ENCODE peak calls at places on chromosomes 1 and 21, in seven cellular contexts. X is AG09319, F is fibroblast of lung, O is AG08395, Z is HuH-7, G is GF-D8, C is astrocyte of the spinal cord. A is an unnamed sample.

GRCh38 chr1:98644510-98644909 is 17.0 kb upstream of the SNX7 start:
- DNase-seq in X (no peak), F (no peak), O (no peak), Z (no peak), G (no peak), C (no peak), A (no peak)

GRCh38 chr1:64986903-64987871 is 20.8 kb upstream of the JAK1 start:
- DNase-seq in X (no peak), F (no peak), O (no peak), Z (peak; percentile 39), G (no peak), C (no peak), A (no peak)

GRCh38 chr1:2468041-2468472 is 8.0 kb upstream of the PLCH2 start:
- DNase-seq in X (no peak), F (peak; percentile 20), O (peak; percentile 59), Z (peak; percentile 78), G (no peak), C (peak; percentile 20), A (no peak)

GRCh38 chr1:205270271-205270670 is 42.5 kb downstream of the TMCC2 start:
- DNase-seq in X (no peak), F (no peak), O (no peak), Z (no peak), G (no peak), C (no peak), A (no peak)

GRCh38 chr1:216502528-216503162 is 79.4 kb upstream of the USH2A start:
- DNase-seq in X (no peak), F (no peak), O (no peak), Z (no peak), G (no peak), C (no peak), A (no peak)

GRCh38 chr1:30407030-30407861 is 316.1 kb downstream of the MATN1 start:
- DNase-seq in X (no peak), F (peak; percentile 20), O (no peak), Z (no peak), G (no peak), C (no peak), A (no peak)

GRCh38 chr1:33050221-33051076 is 13.8 kb upstream of the AK2 start:
- DNase-seq in X (peak; percentile 77), F (peak; percentile 88), O (peak; percentile 21), Z (no peak), G (no peak), C (peak; percentile 79), A (no peak)

GRCh38 chr21:44666401-44667320 is at the start of gene KRTAP12-2:
- DNase-seq in X (no peak), F (no peak), O (no peak), Z (no peak), G (no peak), C (no peak), A (no peak)

GRCh38 chr1:119859647-119860046 is 36.7 kb downstream of the ADAM30 start:
- DNase-seq in X (no peak), F (peak; percentile 79), O (peak; percentile 85), Z (no peak), G (no peak), C (peak; percentile 75), A (no peak)

GRCh38 chr1:172870901-172871606 is 179.7 kb downstream of the TNFSF18 start:
- DNase-seq in X (no peak), F (peak; percentile 37), O (peak; percentile 14), Z (no peak), G (no peak), C (peak; percentile 60), A (no peak)

GRCh38 chr1:39642796-39643195 is 3.4 kb upstream of the HEYL start:
- DNase-seq in X (no peak), F (peak; percentile 36), O (peak; percentile 67), Z (no peak), G (no peak), C (no peak), A (no peak)

GRCh38 chr1:31626451-31627202 is 9.1 kb downstream of the HCRTR1 start:
- DNase-seq in X (peak; percentile 23), F (peak; percentile 43), O (peak; percentile 58), Z (no peak), G (no peak), C (no peak), A (no peak)

GRCh38 chr21:41726970-41727783 is 39.7 kb downstream of the RIPK4 start:
- DNase-seq in X (peak; percentile 15), F (peak; percentile 80), O (peak; percentile 90), Z (no peak), G (no peak), C (peak; percentile 52), A (no peak)

GRCh38 chr1:96340688-96341087 is 380.9 kb upstream of the PTBP2 start:
- DNase-seq in X (no peak), F (no peak), O (no peak), Z (no peak), G (no peak), C (no peak), A (no peak)

GRCh38 chr1:22972760-22973159 is at the start of gene LACTBL1:
- DNase-seq in X (no peak), F (no peak), O (no peak), Z (no peak), G (no peak), C (no peak), A (no peak)

GRCh38 chr1:226135059-226135651 is 51.4 kb downstream of the ACBD3 start:
- DNase-seq in X (no peak), F (peak; percentile 52), O (no peak), Z (peak; percentile 44), G (no peak), C (no peak), A (no peak)

GRCh38 chr1:241413386-241413785 is 56.4 kb upstream of the RGS7 start:
- DNase-seq in X (peak; percentile 75), F (peak; percentile 68), O (peak; percentile 77), Z (no peak), G (no peak), C (peak; percentile 49), A (no peak)

GRCh38 chr1:220119043-220119512 is 25.1 kb downstream of the IARS2 start:
- DNase-seq in X (no peak), F (no peak), O (no peak), Z (peak; percentile 79), G (no peak), C (no peak), A (no peak)

GRCh38 chr1:24743404-24744211 is 1.6 kb upstream of the CLIC4 start:
- DNase-seq in X (peak; percentile 68), F (peak; percentile 62), O (peak; percentile 46), Z (no peak), G (no peak), C (peak; percentile 42), A (no peak)

GRCh38 chr1:235783148-235783776 is 83.4 kb downstream of the LYST start:
- DNase-seq in X (peak; percentile 18), F (peak; percentile 55), O (peak; percentile 33), Z (no peak), G (no peak), C (peak; percentile 71), A (no peak)

GRCh38 chr1:48943826-48944225 is 167.1 kb upstream of the BEND5 start:
- DNase-seq in X (no peak), F (no peak), O (peak; percentile 29), Z (no peak), G (no peak), C (no peak), A (no peak)

GRCh38 chr1:64651841-64652240 is 93.0 kb upstream of the RAVER2 start:
- DNase-seq in X (no peak), F (peak; percentile 49), O (no peak), Z (no peak), G (no peak), C (no peak), A (no peak)

GRCh38 chr21:35508389-35508888 is 459.3 kb upstream of the RUNX1 start:
- DNase-seq in X (peak; percentile 32), F (peak; percentile 72), O (peak; percentile 60), Z (peak; percentile 51), G (peak; percentile 99), C (peak; percentile 51), A (no peak)

GRCh38 chr1:214518387-214518786 is 33.0 kb downstream of the PTPN14 start:
- DNase-seq in X (no peak), F (peak; percentile 69), O (peak; percentile 59), Z (no peak), G (no peak), C (peak; percentile 49), A (no peak)

GRCh38 chr1:231216515-231216914 is 24.5 kb upstream of the GNPAT start:
- DNase-seq in X (no peak), F (no peak), O (no peak), Z (no peak), G (no peak), C (no peak), A (no peak)

GRCh38 chr1:6331543-6332246 is 61.9 kb downstream of the ACOT7 start:
- DNase-seq in X (no peak), F (no peak), O (no peak), Z (no peak), G (no peak), C (no peak), A (no peak)

GRCh38 chr1:201970334-201971159 is 11.9 kb upstream of the RNPEP start:
- DNase-seq in X (no peak), F (peak; percentile 52), O (no peak), Z (no peak), G (no peak), C (peak; percentile 25), A (no peak)

GRCh38 chr21:43001316-43001715 is 27.0 kb downstream of the PKNOX1 start:
- DNase-seq in X (no peak), F (no peak), O (no peak), Z (no peak), G (no peak), C (no peak), A (no peak)

GRCh38 chr1:217911908-217912307 is 280.8 kb downstream of the SPATA17 start:
- DNase-seq in X (no peak), F (no peak), O (no peak), Z (peak; percentile 58), G (no peak), C (no peak), A (no peak)

GRCh38 chr1:182484531-182485257 is 34.7 kb downstream of the RGSL1 start:
- DNase-seq in X (no peak), F (no peak), O (no peak), Z (peak; percentile 18), G (peak; percentile 95), C (no peak), A (no peak)

GRCh38 chr1:41528106-41528505 is 43.6 kb upstream of the EDN2 start:
- DNase-seq in X (no peak), F (no peak), O (no peak), Z (no peak), G (no peak), C (no peak), A (no peak)

GRCh38 chr1:79193211-79194079 is 186.9 kb upstream of the ADGRL4 start:
- DNase-seq in X (no peak), F (peak; percentile 81), O (peak; percentile 21), Z (no peak), G (no peak), C (peak; percentile 75), A (no peak)

GRCh38 chr1:101280049-101280448 is 43.2 kb downstream of the S1PR1 start:
- DNase-seq in X (no peak), F (no peak), O (no peak), Z (no peak), G (no peak), C (no peak), A (no peak)

GRCh38 chr1:203130358-203130992 is 2.9 kb downstream of the ADORA1 start:
- DNase-seq in X (no peak), F (no peak), O (no peak), Z (no peak), G (no peak), C (no peak), A (no peak)

GRCh38 chr1:26734501-26735058 is 38.8 kb downstream of the ARID1A start:
- DNase-seq in X (no peak), F (peak; percentile 66), O (no peak), Z (no peak), G (no peak), C (no peak), A (no peak)

GRCh38 chr1:55304306-55304705 is 89.1 kb upstream of the USP24 start:
- DNase-seq in X (no peak), F (no peak), O (no peak), Z (no peak), G (no peak), C (no peak), A (no peak)

GRCh38 chr1:154765970-154766369 is 104.1 kb downstream of the KCNN3 start:
- DNase-seq in X (no peak), F (peak; percentile 20), O (peak; percentile 61), Z (peak; percentile 78), G (no peak), C (peak; percentile 20), A (no peak)

GRCh38 chr1:93448292-93448982 is 519 bp downstream of the FNBP1L start:
- DNase-seq in X (no peak), F (peak; percentile 31), O (peak; percentile 22), Z (peak; percentile 62), G (no peak), C (peak; percentile 23), A (no peak)